ENCODE peak calls at places on chromosomes 6 and 20, in eight cellular contexts. One of them, this sample, is unnamed.

GRCh38 chr6:43308101-43308989 is at the start of gene CRIP3:
- DNase-seq in PC-3: peak; percentile 64
- DNase-seq in right atrium auricular region: no peak
- DNase-seq in Peyer's patch: no peak
- DNase-seq in GM12865: peak; percentile 71
- DNase-seq in hepatocyte: peak; percentile 50
- DNase-seq in dorsolateral prefrontal cortex: peak; percentile 32
- DNase-seq in AG10803: peak; percentile 59
- DNase-seq in this sample: no peak

GRCh38 chr6:21666200-21666671 is 72.7 kb downstream of the SOX4 start:
- DNase-seq in PC-3: no peak
- DNase-seq in right atrium auricular region: no peak
- DNase-seq in Peyer's patch: no peak
- DNase-seq in GM12865: peak; percentile 22
- DNase-seq in hepatocyte: peak; percentile 32
- DNase-seq in dorsolateral prefrontal cortex: no peak
- DNase-seq in AG10803: no peak
- DNase-seq in this sample: no peak

GRCh38 chr20:40739841-40740240 is 50.8 kb upstream of the MAFB start:
- DNase-seq in PC-3: no peak
- DNase-seq in right atrium auricular region: no peak
- DNase-seq in Peyer's patch: no peak
- DNase-seq in GM12865: no peak
- DNase-seq in hepatocyte: no peak
- DNase-seq in dorsolateral prefrontal cortex: no peak
- DNase-seq in AG10803: no peak
- DNase-seq in this sample: no peak

GRCh38 chr20:4130404-4131189 is 115.2 kb upstream of the RNF24 start:
- DNase-seq in PC-3: peak; percentile 90
- DNase-seq in right atrium auricular region: peak; percentile 57
- DNase-seq in Peyer's patch: no peak
- DNase-seq in GM12865: no peak
- DNase-seq in hepatocyte: no peak
- DNase-seq in dorsolateral prefrontal cortex: no peak
- DNase-seq in AG10803: peak; percentile 74
- DNase-seq in this sample: no peak

GRCh38 chr6:112253842-112254816 is at the start of gene LAMA4:
- DNase-seq in PC-3: peak; percentile 50
- DNase-seq in right atrium auricular region: peak; percentile 72
- DNase-seq in Peyer's patch: peak; percentile 51
- DNase-seq in GM12865: no peak
- DNase-seq in hepatocyte: peak; percentile 45
- DNase-seq in dorsolateral prefrontal cortex: peak; percentile 11
- DNase-seq in AG10803: peak; percentile 79
- DNase-seq in this sample: no peak

GRCh38 chr6:34657307-34657978 is 39.1 kb downstream of the ILRUN start:
- DNase-seq in PC-3: peak; percentile 83
- DNase-seq in right atrium auricular region: peak; percentile 73
- DNase-seq in Peyer's patch: no peak
- DNase-seq in GM12865: peak; percentile 69
- DNase-seq in hepatocyte: peak; percentile 82
- DNase-seq in dorsolateral prefrontal cortex: no peak
- DNase-seq in AG10803: peak; percentile 84
- DNase-seq in this sample: peak; percentile 60

GRCh38 chr6:37393530-37393929 is 39.5 kb upstream of the CMTR1 start:
- DNase-seq in PC-3: no peak
- DNase-seq in right atrium auricular region: no peak
- DNase-seq in Peyer's patch: no peak
- DNase-seq in GM12865: no peak
- DNase-seq in hepatocyte: no peak
- DNase-seq in dorsolateral prefrontal cortex: no peak
- DNase-seq in AG10803: no peak
- DNase-seq in this sample: no peak

GRCh38 chr6:103011605-103012004 is 1618.1 kb downstream of the GRIK2 start:
- DNase-seq in PC-3: no peak
- DNase-seq in right atrium auricular region: no peak
- DNase-seq in Peyer's patch: no peak
- DNase-seq in GM12865: peak; percentile 2
- DNase-seq in hepatocyte: no peak
- DNase-seq in dorsolateral prefrontal cortex: no peak
- DNase-seq in AG10803: no peak
- DNase-seq in this sample: no peak

GRCh38 chr6:160960067-160960466 is 31.5 kb upstream of the MAP3K4 start:
- DNase-seq in PC-3: no peak
- DNase-seq in right atrium auricular region: no peak
- DNase-seq in Peyer's patch: no peak
- DNase-seq in GM12865: no peak
- DNase-seq in hepatocyte: no peak
- DNase-seq in dorsolateral prefrontal cortex: no peak
- DNase-seq in AG10803: no peak
- DNase-seq in this sample: no peak

GRCh38 chr6:109349419-109349987 is 32.8 kb downstream of the CD164 start:
- DNase-seq in PC-3: peak; percentile 74
- DNase-seq in right atrium auricular region: no peak
- DNase-seq in Peyer's patch: peak; percentile 66
- DNase-seq in GM12865: no peak
- DNase-seq in hepatocyte: peak; percentile 75
- DNase-seq in dorsolateral prefrontal cortex: no peak
- DNase-seq in AG10803: peak; percentile 81
- DNase-seq in this sample: peak; percentile 18

GRCh38 chr6:89487864-89488263 is 54.9 kb downstream of the ANKRD6 start:
- DNase-seq in PC-3: no peak
- DNase-seq in right atrium auricular region: no peak
- DNase-seq in Peyer's patch: no peak
- DNase-seq in GM12865: no peak
- DNase-seq in hepatocyte: peak; percentile 33
- DNase-seq in dorsolateral prefrontal cortex: no peak
- DNase-seq in AG10803: no peak
- DNase-seq in this sample: no peak

GRCh38 chr20:33407251-33407650 is 5.9 kb upstream of the CDK5RAP1 start:
- DNase-seq in PC-3: peak; percentile 20
- DNase-seq in right atrium auricular region: no peak
- DNase-seq in Peyer's patch: no peak
- DNase-seq in GM12865: no peak
- DNase-seq in hepatocyte: no peak
- DNase-seq in dorsolateral prefrontal cortex: no peak
- DNase-seq in AG10803: no peak
- DNase-seq in this sample: no peak

GRCh38 chr20:33404281-33404680 is 3.0 kb upstream of the CDK5RAP1 start:
- DNase-seq in PC-3: no peak
- DNase-seq in right atrium auricular region: no peak
- DNase-seq in Peyer's patch: no peak
- DNase-seq in GM12865: no peak
- DNase-seq in hepatocyte: no peak
- DNase-seq in dorsolateral prefrontal cortex: no peak
- DNase-seq in AG10803: no peak
- DNase-seq in this sample: no peak

GRCh38 chr20:33401922-33402369 is 627 bp upstream of the CDK5RAP1 start:
- DNase-seq in PC-3: no peak
- DNase-seq in right atrium auricular region: no peak
- DNase-seq in Peyer's patch: no peak
- DNase-seq in GM12865: peak; percentile 55
- DNase-seq in hepatocyte: no peak
- DNase-seq in dorsolateral prefrontal cortex: no peak
- DNase-seq in AG10803: peak; percentile 18
- DNase-seq in this sample: no peak

GRCh38 chr20:33399924-33400323 is 1.4 kb downstream of the CDK5RAP1 start:
- DNase-seq in PC-3: no peak
- DNase-seq in right atrium auricular region: no peak
- DNase-seq in Peyer's patch: no peak
- DNase-seq in GM12865: no peak
- DNase-seq in hepatocyte: no peak
- DNase-seq in dorsolateral prefrontal cortex: no peak
- DNase-seq in AG10803: peak; percentile 47
- DNase-seq in this sample: no peak

DNA sequence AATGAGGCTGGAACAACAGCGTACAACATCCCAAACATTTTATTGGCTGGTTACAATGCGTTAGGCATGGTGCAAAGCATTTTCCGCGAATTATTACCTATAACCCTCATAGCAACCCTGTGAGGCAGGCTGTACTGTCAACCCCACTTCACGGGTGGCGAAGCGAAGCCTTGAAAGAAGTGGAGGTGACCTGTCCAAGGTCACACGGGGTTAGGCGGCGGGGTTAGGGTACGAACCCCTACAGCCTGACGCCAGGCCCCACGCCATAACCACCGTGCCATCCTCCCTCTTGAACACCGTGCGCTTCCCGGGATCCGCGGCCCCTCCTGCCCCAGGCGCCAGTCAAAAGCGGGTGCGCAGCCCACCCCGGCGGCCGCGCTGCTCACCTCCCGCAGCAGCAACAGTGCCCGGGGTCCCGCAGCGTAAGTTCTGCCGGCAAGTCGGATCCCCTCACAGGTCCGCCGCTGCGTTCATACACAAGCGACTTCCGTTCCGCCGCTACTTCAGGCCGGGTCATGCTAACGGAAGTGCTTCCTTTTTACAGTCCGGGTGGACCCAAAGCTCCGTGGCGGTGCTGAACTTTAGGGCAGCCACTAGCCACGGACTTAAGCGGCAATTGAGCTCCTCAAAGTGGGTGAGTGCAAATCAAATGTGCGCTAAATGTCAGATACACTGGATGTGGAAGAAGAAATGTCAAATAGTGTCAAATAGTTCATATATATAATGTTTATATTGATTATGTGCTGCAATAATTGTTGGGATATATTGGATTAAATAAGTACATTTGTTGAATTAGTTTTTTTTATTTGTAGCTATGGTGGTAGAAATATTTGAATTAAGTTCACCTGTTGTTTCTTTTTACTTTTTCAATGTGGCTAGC is at the start of gene CDK5RAP1:
- DNase-seq in PC-3: peak; percentile 92
- DNase-seq in right atrium auricular region: peak; percentile 89
- DNase-seq in Peyer's patch: peak; percentile 84
- DNase-seq in GM12865: peak; percentile 95
- DNase-seq in hepatocyte: peak; percentile 95
- DNase-seq in dorsolateral prefrontal cortex: peak; percentile 88
- DNase-seq in AG10803: peak; percentile 90
- DNase-seq in this sample: peak; percentile 52
- TF ChIP-seq CTCF in PC-3: no peak
- TF ChIP-seq CTCF in right atrium auricular region: no peak
- TF ChIP-seq CTCF in Peyer's patch: no peak
- TF ChIP-seq CTCF in GM12865: no peak
- TF ChIP-seq CTCF in hepatocyte: no peak
- TF ChIP-seq CTCF in dorsolateral prefrontal cortex: peak; percentile 50
- TF ChIP-seq CTCF in AG10803: no peak
- TF ChIP-seq CTCF in this sample: no peak

GRCh38 chr6:29620629-29621028 is 12.4 kb downstream of the GABBR1 start:
- DNase-seq in PC-3: no peak
- DNase-seq in right atrium auricular region: no peak
- DNase-seq in Peyer's patch: no peak
- DNase-seq in GM12865: no peak
- DNase-seq in hepatocyte: no peak
- DNase-seq in dorsolateral prefrontal cortex: no peak
- DNase-seq in AG10803: no peak
- DNase-seq in this sample: no peak

GRCh38 chr6:29625337-29625930 is 7.5 kb downstream of the GABBR1 start:
- DNase-seq in PC-3: no peak
- DNase-seq in right atrium auricular region: no peak
- DNase-seq in Peyer's patch: no peak
- DNase-seq in GM12865: no peak
- DNase-seq in hepatocyte: no peak
- DNase-seq in dorsolateral prefrontal cortex: no peak
- DNase-seq in AG10803: no peak
- DNase-seq in this sample: no peak

GRCh38 chr6:29626948-29627761 is 5.8 kb downstream of the GABBR1 start:
- DNase-seq in PC-3: no peak
- DNase-seq in right atrium auricular region: no peak
- DNase-seq in Peyer's patch: no peak
- DNase-seq in GM12865: no peak
- DNase-seq in hepatocyte: peak; percentile 27
- DNase-seq in dorsolateral prefrontal cortex: peak; percentile 11
- DNase-seq in AG10803: no peak
- DNase-seq in this sample: no peak

GRCh38 chr6:29627762-29628418 is 5.1 kb downstream of the GABBR1 start:
- DNase-seq in PC-3: peak; percentile 13
- DNase-seq in right atrium auricular region: peak; percentile 75
- DNase-seq in Peyer's patch: peak; percentile 60
- DNase-seq in GM12865: no peak
- DNase-seq in hepatocyte: peak; percentile 77
- DNase-seq in dorsolateral prefrontal cortex: peak; percentile 73
- DNase-seq in AG10803: peak; percentile 78
- DNase-seq in this sample: no peak

GRCh38 chr6:29624520-29624961 is 8.4 kb downstream of the GABBR1 start:
- DNase-seq in PC-3: no peak
- DNase-seq in right atrium auricular region: no peak
- DNase-seq in Peyer's patch: no peak
- DNase-seq in GM12865: no peak
- DNase-seq in hepatocyte: no peak
- DNase-seq in dorsolateral prefrontal cortex: no peak
- DNase-seq in AG10803: no peak
- DNase-seq in this sample: no peak
- H3K4me3 ChIP-seq in PC-3: no peak overlapping the region
- H3K4me3 ChIP-seq in right atrium auricular region: no peak overlapping the region
- H3K4me3 ChIP-seq in Peyer's patch: no peak overlapping the region
- H3K4me3 ChIP-seq in GM12865: no peak overlapping the region
- H3K4me3 ChIP-seq in hepatocyte: no peak overlapping the region
- H3K4me3 ChIP-seq in dorsolateral prefrontal cortex: peak overlapping the region; percentile 78
- H3K4me3 ChIP-seq in AG10803: no peak overlapping the region
- H3K4me3 ChIP-seq in this sample: no peak overlapping the region

DNA sequence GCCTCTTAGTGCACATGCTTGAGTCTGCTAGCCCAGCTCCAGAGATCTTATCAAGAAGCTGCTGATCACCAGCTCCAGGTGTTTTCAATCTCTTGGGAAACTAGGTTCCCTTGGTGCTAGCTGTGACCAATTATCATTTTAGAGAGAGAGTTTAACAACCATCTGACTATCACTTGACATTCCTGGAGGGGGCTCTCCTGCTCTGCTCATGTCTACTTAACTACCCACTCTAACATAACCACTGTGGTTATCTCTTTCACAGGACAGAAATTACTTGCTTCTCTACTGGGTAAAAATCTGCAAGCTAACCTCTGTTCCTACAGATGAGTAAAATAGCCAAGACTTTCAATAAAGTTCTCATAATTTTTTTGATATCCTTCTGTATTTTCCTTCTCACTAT is 823.4 kb upstream of the GJE1 start:
- DNase-seq in PC-3: peak; percentile 23
- DNase-seq in right atrium auricular region: no peak
- DNase-seq in Peyer's patch: no peak
- DNase-seq in GM12865: peak; percentile 20
- DNase-seq in hepatocyte: no peak
- DNase-seq in dorsolateral prefrontal cortex: no peak
- DNase-seq in AG10803: peak; percentile 18
- DNase-seq in this sample: no peak
- TF ChIP-seq CTCF in PC-3: no peak
- TF ChIP-seq CTCF in right atrium auricular region: peak; percentile 39
- TF ChIP-seq CTCF in Peyer's patch: peak; percentile 11
- TF ChIP-seq CTCF in GM12865: no peak
- TF ChIP-seq CTCF in hepatocyte: no peak
- TF ChIP-seq CTCF in dorsolateral prefrontal cortex: no peak
- TF ChIP-seq CTCF in AG10803: peak; percentile 17
- TF ChIP-seq CTCF in this sample: no peak

DNA sequence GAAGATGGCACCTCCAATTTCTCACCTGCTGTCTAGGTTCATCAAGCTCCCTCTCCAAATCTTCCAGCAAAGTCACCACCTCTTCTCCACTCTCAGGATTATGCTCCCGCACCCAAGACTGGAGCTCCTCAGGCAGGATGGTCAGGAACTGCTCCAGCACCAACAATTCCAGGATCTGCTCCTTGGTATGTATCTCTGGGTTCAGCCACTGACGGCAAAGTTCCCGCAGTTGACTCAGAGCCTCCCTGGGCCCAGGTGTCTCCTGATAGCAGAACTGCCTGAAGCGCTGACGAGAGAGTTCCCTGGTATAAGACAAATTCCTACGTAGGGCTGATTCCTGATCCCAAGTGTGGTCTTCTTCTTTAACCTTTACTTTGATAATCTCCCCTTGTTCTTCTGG is 60.6 kb downstream of the GPX5 start:
- DNase-seq in PC-3: peak; percentile 45
- DNase-seq in right atrium auricular region: no peak
- DNase-seq in Peyer's patch: no peak
- DNase-seq in GM12865: no peak
- DNase-seq in hepatocyte: peak; percentile 60
- DNase-seq in dorsolateral prefrontal cortex: peak; percentile 8
- DNase-seq in AG10803: no peak
- DNase-seq in this sample: no peak
- H3K4me3 ChIP-seq in PC-3: peak overlapping the region; percentile 89
- H3K4me3 ChIP-seq in right atrium auricular region: peak overlapping the region; percentile 57
- H3K4me3 ChIP-seq in Peyer's patch: no peak overlapping the region
- H3K4me3 ChIP-seq in GM12865: peak overlapping the region; percentile 55
- H3K4me3 ChIP-seq in hepatocyte: peak overlapping the region; percentile 66
- H3K4me3 ChIP-seq in dorsolateral prefrontal cortex: peak overlapping the region; percentile 67
- H3K4me3 ChIP-seq in AG10803: no peak overlapping the region
- H3K4me3 ChIP-seq in this sample: peak overlapping the region; percentile 77

This sample was measured in kidney epithelial cell.